ENCODE peak calls at places on chromosomes 12 and 14, in seven cellular contexts. G is IMR-90, D is neuronal stem cell, P is H9, B is mesenchymal stem cell, S is trophoblast cell, O is H1. A is an unnamed sample.

GRCh38 chr14:92644601-92645515 is 103.6 kb downstream of the LGMN start:
- DNase-seq in G (no peak), P (no peak), O (no peak), B (no peak), S (no peak), D (no peak), A (no peak)

GRCh38 chr14:67493092-67493717 is 4.7 kb upstream of the TMEM229B start:
- DNase-seq in S (no peak), B (no peak), D (no peak), O (no peak), G (no peak), P (no peak), A (no peak)

GRCh38 chr12:1922985-1923384 is 4.5 kb upstream of the CACNA2D4 start:
- DNase-seq in D (no peak), O (no peak), S (no peak), B (no peak), P (peak), G (no peak), A (no peak)

GRCh38 chr14:100802179-100802578 is 23.7 kb upstream of the MEG3 start:
- DNase-seq in G (no peak), D (no peak), S (no peak), B (no peak), P (no peak), O (no peak), A (no peak)

GRCh38 chr14:35046751-35047536 is 872 bp downstream of the FAM177A1 start:
- DNase-seq in P (no peak), G (peak), D (no peak), O (no peak), B (peak), S (no peak), A (peak)

GRCh38 chr12:114735680-114736374 is 51.9 kb upstream of the TBX3 start:
- DNase-seq in G (no peak), P (peak), O (peak), B (no peak), D (no peak), S (no peak), A (no peak)

GRCh38 chr14:20684662-20685456 is 499 bp downstream of the RNASE4 start:
- DNase-seq in S (peak), G (peak), D (no peak), P (peak), B (peak), O (no peak), A (peak)

GRCh38 chr14:22232486-22232885 is 356.5 kb downstream of the DAD1 start:
- DNase-seq in B (no peak), P (peak), O (no peak), G (no peak), S (no peak), D (no peak), A (peak)

GRCh38 chr14:57865450-57866198 is at the start of gene SLC35F4:
- DNase-seq in S (no peak), O (peak), B (no peak), P (peak), G (no peak), D (peak), A (peak)

GRCh38 chr12:52277486-52278245 is 3.2 kb downstream of the KRT86 start:
- DNase-seq in D (no peak), B (no peak), P (peak), S (no peak), G (no peak), O (no peak), A (no peak)

GRCh38 chr14:101101456-101102056 is 198.0 kb upstream of the RTL1 start:
- DNase-seq in B (no peak), O (no peak), G (no peak), D (no peak), P (no peak), S (peak), A (peak)

DNA sequence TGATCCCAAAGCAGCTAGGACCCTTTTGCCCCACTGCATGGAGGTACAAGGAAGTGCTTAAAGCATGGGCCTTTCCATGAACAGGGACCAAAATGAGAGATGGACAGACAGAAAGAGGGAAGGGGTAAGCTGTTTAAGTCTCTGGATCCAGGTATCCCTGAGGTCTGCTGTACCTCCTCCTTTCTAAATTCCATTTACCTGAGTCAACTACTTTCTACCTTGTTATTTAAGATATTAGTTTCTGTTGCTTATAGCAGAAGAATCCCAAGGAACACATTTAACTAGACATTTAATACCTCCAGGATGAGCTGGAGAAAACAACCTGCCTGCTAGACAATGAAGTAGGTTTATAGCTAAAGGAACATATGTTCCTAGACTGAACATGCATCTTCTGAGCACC is 157.6 kb upstream of the TMCC3 start:
- DNase-seq in B (no peak), S (no peak), P (no peak), O (no peak), G (no peak), D (no peak), A (no peak)
- H3K18ac ChIP-seq in B (no peak), S (no peak), P (no peak), O (no peak), G (no peak), D (no peak), A (no peak)

GRCh38 chr12:88351121-88351520 is 209.0 kb downstream of the TMTC3 start:
- DNase-seq in G (peak), S (no peak), D (no peak), P (no peak), O (no peak), B (no peak), A (no peak)
- H3K18ac ChIP-seq in G (no peak), S (no peak), D (no peak), P (no peak), O (no peak), B (no peak), A (no peak)

DNA sequence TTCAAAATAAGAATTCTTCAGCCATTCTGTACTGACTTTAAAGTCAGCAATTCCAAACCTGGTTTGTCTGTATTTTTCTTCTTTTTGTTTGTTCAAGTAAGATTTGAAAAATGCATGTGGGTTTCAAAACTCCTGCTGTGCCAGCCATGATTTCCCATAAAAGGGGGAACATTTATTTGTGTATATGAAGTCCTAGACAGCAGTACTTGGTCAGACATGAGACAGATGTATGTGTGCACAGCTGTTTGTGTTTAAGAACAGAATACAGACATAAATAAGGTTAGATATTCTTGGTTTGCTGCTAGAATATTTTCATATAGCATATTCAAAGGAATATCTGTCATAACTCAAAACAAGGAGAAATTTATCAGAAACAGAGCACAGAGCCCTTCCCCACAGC is 236.0 kb downstream of the ADAMTS20 start:
- DNase-seq in B (no peak), S (no peak), P (no peak), D (no peak), G (peak), O (no peak), A (no peak)
- H3K18ac ChIP-seq in B (no peak), S (no peak), P (no peak), D (no peak), G (peak), O (no peak), A (no peak)

DNA sequence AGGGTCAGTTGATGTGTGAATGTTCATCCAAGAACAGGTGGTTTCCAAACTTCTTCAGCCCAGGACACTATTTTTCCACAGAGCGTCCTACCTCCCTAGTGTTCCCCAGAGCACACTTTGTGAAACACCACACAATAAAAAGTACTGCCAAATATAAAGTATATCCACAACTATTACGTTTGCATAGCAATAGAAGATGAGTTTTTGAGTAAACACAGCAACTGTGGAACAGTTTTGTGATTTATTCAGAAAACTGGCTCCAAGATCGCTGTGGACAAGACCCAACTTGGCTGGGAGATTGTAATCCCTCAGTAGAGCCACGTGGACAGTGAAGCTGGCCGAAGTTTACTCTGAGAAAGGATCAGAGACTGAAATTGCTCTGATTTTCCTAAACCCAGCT is 14.5 kb upstream of the MAP1LC3B2 start:
- DNase-seq in B (no peak), S (no peak), G (no peak), O (no peak), D (no peak), P (no peak), A (no peak)
- H3K18ac ChIP-seq in B (no peak), S (no peak), G (no peak), O (no peak), D (no peak), P (no peak), A (no peak)

GRCh38 chr14:37399517-37399916 is 195.5 kb downstream of the FOXA1 start:
- DNase-seq in S (no peak), O (no peak), B (peak), G (no peak), P (no peak), D (no peak), A (no peak)

GRCh38 chr14:37397941-37398215 is 197.2 kb downstream of the FOXA1 start:
- DNase-seq in O (no peak), P (no peak), S (no peak), G (no peak), D (no peak), B (no peak), A (no peak)

GRCh38 chr14:37401093-37401492 is 194.0 kb downstream of the FOXA1 start:
- DNase-seq in O (no peak), G (no peak), B (no peak), S (no peak), D (no peak), P (no peak), A (no peak)

GRCh38 chr14:37406095-37406494 is 189.0 kb downstream of the FOXA1 start:
- DNase-seq in B (no peak), P (no peak), O (no peak), G (no peak), D (no peak), S (no peak), A (no peak)

GRCh38 chr14:37403656-37404055 is 191.4 kb downstream of the FOXA1 start:
- DNase-seq in D (peak), P (no peak), S (no peak), B (no peak), G (no peak), O (no peak), A (peak)
- H3K18ac ChIP-seq in D (no peak), P (no peak), S (no peak), B (no peak), G (no peak), O (no peak), A (no peak)

A was measured in mesendoderm.